ENCODE peak calls at places on chromosome 15, in six cellular contexts. One of them, this sample, is unnamed.

GRCh38 chr15:40776537-40777141 is 6.9 kb downstream of the C15orf62 start:
- DNase-seq in foreskin fibroblast: peak; percentile 67
- DNase-seq in NCI-H2029: peak; percentile 19
- DNase-seq in NCI-H460: no peak
- DNase-seq in NCI-H1105: no peak
- DNase-seq in Daoy: peak; percentile 88
- DNase-seq in this sample: no peak

GRCh38 chr15:101272584-101272983 is 4.7 kb downstream of the SELENOS start:
- DNase-seq in NCI-H2029: no peak
- DNase-seq in NCI-H460: no peak
- DNase-seq in foreskin fibroblast: no peak
- DNase-seq in Daoy: no peak
- DNase-seq in NCI-H1105: no peak
- DNase-seq in this sample: no peak

GRCh38 chr15:50971115-50971514 is 62.6 kb downstream of the AP4E1 start:
- DNase-seq in foreskin fibroblast: no peak
- DNase-seq in NCI-H460: no peak
- DNase-seq in Daoy: no peak
- DNase-seq in NCI-H1105: no peak
- DNase-seq in NCI-H2029: no peak
- DNase-seq in this sample: no peak

GRCh38 chr15:78174398-78174797 is 25.2 kb downstream of the IDH3A start:
- DNase-seq in NCI-H1105: no peak
- DNase-seq in NCI-H2029: no peak
- DNase-seq in Daoy: no peak
- DNase-seq in foreskin fibroblast: no peak
- DNase-seq in NCI-H460: no peak
- DNase-seq in this sample: no peak

GRCh38 chr15:99100245-99101173 is 4.4 kb upstream of the SYNM start:
- DNase-seq in NCI-H460: peak; percentile 59
- DNase-seq in NCI-H2029: peak; percentile 34
- DNase-seq in Daoy: peak; percentile 82
- DNase-seq in foreskin fibroblast: peak; percentile 67
- DNase-seq in NCI-H1105: peak; percentile 86
- DNase-seq in this sample: no peak

GRCh38 chr15:55661431-55661830 is 73.3 kb upstream of the PYGO1 start:
- DNase-seq in NCI-H460: no peak
- DNase-seq in Daoy: no peak
- DNase-seq in NCI-H2029: no peak
- DNase-seq in foreskin fibroblast: no peak
- DNase-seq in NCI-H1105: no peak
- DNase-seq in this sample: no peak

GRCh38 chr15:75203017-75203907 is 1.6 kb downstream of the C15orf39 start:
- DNase-seq in foreskin fibroblast: no peak
- DNase-seq in NCI-H2029: no peak
- DNase-seq in NCI-H460: no peak
- DNase-seq in NCI-H1105: no peak
- DNase-seq in Daoy: peak; percentile 30
- DNase-seq in this sample: no peak

GRCh38 chr15:67063689-67064606 is 1.5 kb upstream of the SMAD3 start:
- DNase-seq in NCI-H2029: peak; percentile 21
- DNase-seq in Daoy: no peak
- DNase-seq in NCI-H460: no peak
- DNase-seq in NCI-H1105: no peak
- DNase-seq in foreskin fibroblast: no peak
- DNase-seq in this sample: no peak

GRCh38 chr15:31335991-31336942 is 9.6 kb downstream of the KLF13 start:
- DNase-seq in foreskin fibroblast: no peak
- DNase-seq in NCI-H1105: no peak
- DNase-seq in NCI-H2029: no peak
- DNase-seq in NCI-H460: no peak
- DNase-seq in Daoy: no peak
- DNase-seq in this sample: no peak

GRCh38 chr15:90751300-90751825 is 34.2 kb downstream of the BLM start:
- DNase-seq in Daoy: no peak
- DNase-seq in foreskin fibroblast: no peak
- DNase-seq in NCI-H1105: no peak
- DNase-seq in NCI-H2029: no peak
- DNase-seq in NCI-H460: no peak
- DNase-seq in this sample: no peak

GRCh38 chr15:38864827-38865604 is 300.4 kb upstream of the RASGRP1 start:
- DNase-seq in NCI-H1105: no peak
- DNase-seq in foreskin fibroblast: peak; percentile 76
- DNase-seq in NCI-H2029: no peak
- DNase-seq in Daoy: peak; percentile 25
- DNase-seq in NCI-H460: no peak
- DNase-seq in this sample: no peak

GRCh38 chr15:75028991-75029377 is 5.6 kb downstream of the PPCDC start:
- DNase-seq in NCI-H2029: no peak
- DNase-seq in NCI-H460: no peak
- DNase-seq in foreskin fibroblast: no peak
- DNase-seq in NCI-H1105: no peak
- DNase-seq in Daoy: no peak
- DNase-seq in this sample: no peak

GRCh38 chr15:99983894-99984293 is 250.7 kb upstream of the LYSMD4 start:
- DNase-seq in Daoy: peak; percentile 56
- DNase-seq in NCI-H460: no peak
- DNase-seq in foreskin fibroblast: no peak
- DNase-seq in NCI-H1105: no peak
- DNase-seq in NCI-H2029: no peak
- DNase-seq in this sample: no peak

GRCh38 chr15:86162676-86163075 is 83.0 kb downstream of the AGBL1 start:
- DNase-seq in Daoy: no peak
- DNase-seq in NCI-H2029: no peak
- DNase-seq in foreskin fibroblast: no peak
- DNase-seq in NCI-H1105: no peak
- DNase-seq in NCI-H460: no peak
- DNase-seq in this sample: no peak

GRCh38 chr15:57382969-57383368 is 6.7 kb downstream of the CGNL1 start:
- DNase-seq in foreskin fibroblast: no peak
- DNase-seq in NCI-H2029: no peak
- DNase-seq in NCI-H1105: no peak
- DNase-seq in NCI-H460: no peak
- DNase-seq in Daoy: no peak
- DNase-seq in this sample: no peak

GRCh38 chr15:90358124-90359033 is 6.3 kb downstream of the ZNF774 start:
- DNase-seq in foreskin fibroblast: peak; percentile 59
- DNase-seq in Daoy: peak; percentile 30
- DNase-seq in NCI-H2029: no peak
- DNase-seq in NCI-H1105: no peak
- DNase-seq in NCI-H460: peak; percentile 17
- DNase-seq in this sample: no peak

GRCh38 chr15:48221885-48222284 is 15.8 kb downstream of the SLC12A1 start:
- DNase-seq in NCI-H460: no peak
- DNase-seq in NCI-H1105: no peak
- DNase-seq in Daoy: no peak
- DNase-seq in NCI-H2029: no peak
- DNase-seq in foreskin fibroblast: no peak
- DNase-seq in this sample: no peak

GRCh38 chr15:81275711-81276417 is 48.1 kb downstream of the STARD5 start:
- DNase-seq in foreskin fibroblast: no peak
- DNase-seq in NCI-H2029: no peak
- DNase-seq in Daoy: no peak
- DNase-seq in NCI-H1105: no peak
- DNase-seq in NCI-H460: no peak
- DNase-seq in this sample: no peak

GRCh38 chr15:60476713-60477112 is 2.2 kb downstream of the ICE2 start:
- DNase-seq in foreskin fibroblast: no peak
- DNase-seq in NCI-H1105: no peak
- DNase-seq in Daoy: no peak
- DNase-seq in NCI-H2029: no peak
- DNase-seq in NCI-H460: no peak
- DNase-seq in this sample: no peak

GRCh38 chr15:66673410-66674322 is 28.4 kb upstream of the SMAD6 start:
- DNase-seq in NCI-H1105: no peak
- DNase-seq in foreskin fibroblast: no peak
- DNase-seq in Daoy: peak; percentile 59
- DNase-seq in NCI-H460: peak; percentile 36
- DNase-seq in NCI-H2029: no peak
- DNase-seq in this sample: no peak

GRCh38 chr15:28964098-28964497 is 78.3 kb downstream of the APBA2 start:
- DNase-seq in Daoy: no peak
- DNase-seq in foreskin fibroblast: no peak
- DNase-seq in NCI-H460: no peak
- DNase-seq in NCI-H2029: no peak
- DNase-seq in NCI-H1105: no peak
- DNase-seq in this sample: no peak

GRCh38 chr15:76177491-76178040 is 117.8 kb downstream of the TMEM266 start:
- DNase-seq in NCI-H2029: no peak
- DNase-seq in foreskin fibroblast: peak; percentile 93
- DNase-seq in Daoy: peak; percentile 34
- DNase-seq in NCI-H1105: no peak
- DNase-seq in NCI-H460: peak; percentile 56
- DNase-seq in this sample: no peak

GRCh38 chr15:37109151-37109912 is 9.0 kb upstream of the MEIS2 start:
- DNase-seq in NCI-H460: no peak
- DNase-seq in NCI-H2029: no peak
- DNase-seq in NCI-H1105: no peak
- DNase-seq in foreskin fibroblast: no peak
- DNase-seq in Daoy: no peak
- DNase-seq in this sample: no peak

GRCh38 chr15:100056411-100057072 is 285.2 kb downstream of the ADAMTS17 start:
- DNase-seq in foreskin fibroblast: no peak
- DNase-seq in NCI-H460: no peak
- DNase-seq in NCI-H1105: no peak
- DNase-seq in Daoy: no peak
- DNase-seq in NCI-H2029: no peak
- DNase-seq in this sample: no peak

This sample was measured in dermis microvascular lymphatic vessel endothelial cell.